ENCODE peak calls at places on chromosome 21, in five cellular contexts. Y is GM12892, D is ovary, T is A549, F is K562. K is an unnamed sample.
A peak's percentile ranks its signal among the peaks of the same experiment; 100 is the strongest.

GRCh38 chr21:28454978-28455600 is 537.6 kb downstream of the LTN1 start:
- DNase-seq in Y (no peak), D (no peak), T (no peak), F (no peak), K (no peak)

GRCh38 chr21:35025206-35026152 is 23.6 kb downstream of the RUNX1 start:
- DNase-seq in Y (no peak), D (no peak), T (no peak), F (no peak), K (no peak)

GRCh38 chr21:29351691-29352090 is 53.0 kb downstream of the BACH1 start:
- DNase-seq in Y (no peak), D (no peak), T (no peak), F (no peak), K (no peak)

GRCh38 chr21:24223625-24224024 is 1383.7 kb downstream of the MRPL39 start:
- DNase-seq in Y (no peak), D (no peak), T (no peak), F (no peak), K (no peak)

GRCh38 chr21:31426235-31426797 is 82.3 kb upstream of the TIAM1 start:
- DNase-seq in Y (no peak), D (no peak), T (no peak), F (no peak), K (no peak)

GRCh38 chr21:37082375-37082774 is 9.3 kb downstream of the TTC3 start:
- DNase-seq in Y (no peak), D (no peak), T (no peak), F (no peak), K (no peak)

GRCh38 chr21:14603202-14603601 is 57.1 kb upstream of the SAMSN1 start:
- DNase-seq in Y (no peak), D (no peak), T (no peak), F (no peak), K (peak; percentile 2)

GRCh38 chr21:35366348-35367085 is 317.4 kb upstream of the RUNX1 start:
- DNase-seq in Y (no peak), D (peak; percentile 46), T (no peak), F (no peak), K (no peak)

GRCh38 chr21:28538987-28539622 is 453.6 kb downstream of the LTN1 start:
- DNase-seq in Y (no peak), D (no peak), T (no peak), F (no peak), K (no peak)

GRCh38 chr21:34606051-34606450 is 8.9 kb downstream of the RCAN1 start:
- DNase-seq in Y (no peak), D (no peak), T (no peak), F (no peak), K (no peak)

GRCh38 chr21:16262109-16262508 is 532.3 kb downstream of the USP25 start:
- DNase-seq in Y (no peak), D (no peak), T (no peak), F (no peak), K (no peak)

GRCh38 chr21:32415451-32415850 is 2.9 kb downstream of the EVA1C start:
- DNase-seq in Y (no peak), D (no peak), T (no peak), F (no peak), K (no peak)

GRCh38 chr21:34996304-34997081 is 52.6 kb downstream of the RUNX1 start:
- DNase-seq in Y (no peak), D (no peak), T (no peak), F (peak; percentile 76), K (no peak)

GRCh38 chr21:35485364-35485763 is 436.3 kb upstream of the RUNX1 start:
- DNase-seq in Y (no peak), D (no peak), T (no peak), F (peak; percentile 75), K (no peak)

GRCh38 chr21:37478821-37479220 is 112.2 kb downstream of the DYRK1A start:
- DNase-seq in Y (no peak), D (no peak), T (no peak), F (no peak), K (no peak)

GRCh38 chr21:29145837-29146453 is 15.5 kb downstream of the MAP3K7CL start:
- DNase-seq in Y (no peak), D (no peak), T (no peak), F (no peak), K (no peak)

GRCh38 chr21:44557491-44558328 is 885 bp downstream of the KRTAP10-3 start:
- DNase-seq in Y (no peak), D (no peak), T (no peak), F (no peak), K (no peak)
- TF ChIP-seq POLR2A in Y (no peak), D (no peak), T (no peak), F (no peak), K (no peak)

GRCh38 chr21:41579692-41580091 is 71.7 kb upstream of the TMPRSS2 start:
- DNase-seq in Y (no peak), D (no peak), T (no peak), F (no peak), K (no peak)
- TF ChIP-seq POLR2A in Y (no peak), D (no peak), T (no peak), F (no peak), K (no peak)

GRCh38 chr21:43734131-43734634 is 15.3 kb downstream of the PDXK start:
- DNase-seq in Y (no peak), D (peak; percentile 17), T (no peak), F (no peak), K (no peak)
- TF ChIP-seq POLR2A in Y (no peak), D (no peak), T (no peak), F (no peak), K (no peak)

DNA sequence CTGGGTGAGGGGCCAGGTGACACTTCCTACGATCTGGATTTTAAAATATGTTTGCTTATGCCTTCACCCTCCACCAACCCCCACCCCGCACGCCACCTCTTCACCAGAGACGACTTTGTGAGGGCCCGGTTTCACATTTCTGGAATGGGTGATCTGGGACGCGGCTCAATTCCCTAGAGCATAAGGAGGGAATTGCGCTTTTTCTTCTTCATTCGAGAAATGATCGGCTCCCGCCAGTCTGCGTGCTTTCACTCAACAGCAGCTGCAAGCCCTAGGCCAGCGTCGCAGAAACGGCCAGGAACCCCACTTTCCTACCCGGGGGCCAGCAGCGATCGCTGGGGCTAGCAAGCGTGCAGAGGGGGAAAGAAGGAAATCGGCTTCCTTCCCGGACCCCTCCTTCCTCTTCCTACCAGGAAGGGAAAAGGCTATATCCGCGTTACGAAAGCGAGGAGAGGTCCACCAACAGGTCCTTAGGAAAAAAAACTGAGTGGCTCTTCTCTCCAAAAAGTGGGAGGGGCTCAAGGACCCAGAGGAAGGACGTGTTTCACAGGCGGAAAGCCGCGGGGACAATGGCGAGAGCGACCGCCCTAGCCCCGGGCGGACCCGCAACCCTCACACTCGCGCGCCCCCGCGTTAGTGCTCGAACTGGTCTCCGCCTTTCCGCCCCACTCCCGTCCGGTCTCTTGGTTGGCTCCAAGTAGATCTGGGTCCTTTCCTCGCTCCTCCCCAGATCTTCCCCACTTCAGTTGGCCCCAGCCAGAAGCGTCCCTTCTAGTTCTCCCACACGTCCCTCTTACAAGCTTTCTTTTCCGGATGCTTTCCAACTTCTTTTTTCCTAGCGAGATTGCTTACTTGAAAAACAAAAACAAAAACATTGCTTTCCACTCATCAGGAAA is 1.1 kb upstream of the ADAMTS1 start:
- DNase-seq in Y (no peak), D (peak; percentile 92), T (peak; percentile 31), F (no peak), K (peak; percentile 73)
- TF ChIP-seq POLR2A in Y (no peak), D (peak; percentile 89), T (no peak), F (no peak), K (peak; percentile 69)

GRCh38 chr21:45531393-45532215 is 10.6 kb downstream of the SLC19A1 start:
- DNase-seq in Y (no peak), D (peak; percentile 18), T (no peak), F (no peak), K (no peak)

GRCh38 chr21:45533731-45534571 is 8.3 kb downstream of the SLC19A1 start:
- DNase-seq in Y (no peak), D (no peak), T (no peak), F (no peak), K (no peak)

GRCh38 chr21:45534591-45535331 is 7.5 kb downstream of the SLC19A1 start:
- DNase-seq in Y (no peak), D (peak; percentile 32), T (no peak), F (no peak), K (no peak)

GRCh38 chr21:45535341-45536081 is 6.7 kb downstream of the SLC19A1 start:
- DNase-seq in Y (no peak), D (peak; percentile 14), T (no peak), F (no peak), K (no peak)

DNA sequence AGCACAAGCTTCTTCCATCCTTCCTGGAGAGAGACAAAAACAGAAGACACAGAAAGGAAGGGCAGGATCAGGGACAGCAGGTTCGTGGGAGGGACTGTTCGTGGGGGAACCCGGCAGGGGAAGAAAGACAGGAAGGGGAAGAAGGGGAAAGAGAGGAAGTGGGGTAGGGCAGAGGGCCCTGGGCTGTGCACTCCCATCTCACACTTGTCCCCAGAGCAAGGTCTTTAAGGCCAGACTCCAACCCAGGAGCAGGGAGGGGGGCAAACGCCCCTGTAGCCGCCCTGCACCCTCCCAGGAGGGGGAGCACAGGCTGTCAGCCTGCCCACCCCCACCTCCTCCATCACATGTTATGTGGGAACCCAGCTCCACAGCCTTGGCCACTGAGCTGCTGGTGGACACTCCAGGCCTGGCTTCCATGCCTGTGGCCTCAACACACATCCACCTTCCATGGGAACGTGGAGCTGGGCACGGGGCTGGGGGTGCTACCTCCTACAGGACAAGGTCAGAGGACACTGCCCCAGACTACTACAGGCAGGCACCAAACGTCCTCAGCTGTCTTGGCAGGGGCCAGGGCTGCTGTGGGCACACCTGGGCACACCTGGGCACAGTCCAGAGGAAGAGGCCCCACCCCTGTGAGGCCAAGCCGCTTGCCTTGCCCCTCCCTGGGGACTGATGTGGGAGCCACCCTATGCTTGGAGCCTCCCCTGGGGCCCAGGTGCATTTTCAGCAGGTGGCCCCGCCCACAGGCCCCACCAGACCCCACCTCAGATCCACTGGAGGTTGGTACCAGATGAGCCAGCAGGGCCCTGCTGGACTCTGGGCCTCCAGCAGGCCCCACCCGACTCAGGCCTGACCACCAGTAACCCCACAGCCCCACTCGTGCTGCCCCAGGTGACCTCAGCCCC is 9.2 kb downstream of the SLC19A1 start:
- DNase-seq in Y (no peak), D (peak; percentile 16), T (no peak), F (no peak), K (no peak)
- TF ChIP-seq POLR2A in Y (no peak), D (no peak), T (no peak), F (no peak), K (no peak)

GRCh38 chr21:18954415-18954972 is 550.9 kb upstream of the TMPRSS15 start:
- DNase-seq in Y (no peak), D (no peak), T (no peak), F (no peak), K (no peak)
- TF ChIP-seq POLR2A in Y (no peak), D (no peak), T (no peak), F (no peak), K (no peak)

DNA sequence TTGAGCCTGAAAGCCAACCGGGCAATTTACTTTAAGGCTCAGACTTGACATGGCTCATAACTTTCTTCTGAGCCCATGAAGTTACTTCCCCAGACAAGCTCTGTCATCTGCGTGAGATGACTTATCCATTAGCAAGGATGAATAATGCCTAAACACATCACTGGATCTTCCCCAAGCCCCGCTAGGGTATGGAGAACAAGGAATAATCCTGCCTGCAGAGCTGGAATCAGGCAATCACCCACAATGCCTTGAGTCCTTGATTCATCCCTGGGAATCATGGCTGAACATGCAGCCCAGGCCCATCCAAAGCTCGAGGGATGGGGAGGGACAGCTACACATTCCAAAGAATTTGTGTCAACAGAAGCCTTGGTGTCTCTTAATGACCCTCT is 131.7 kb downstream of the PSMG1 start:
- DNase-seq in Y (no peak), D (no peak), T (peak; percentile 5), F (no peak), K (no peak)
- TF ChIP-seq POLR2A in Y (no peak), D (no peak), T (no peak), F (no peak), K (no peak)

GRCh38 chr21:45073301-45074047 is 906 bp upstream of the ADARB1 start:
- DNase-seq in Y (no peak), D (peak; percentile 48), T (peak; percentile 39), F (peak; percentile 88), K (peak; percentile 55)
- TF ChIP-seq POLR2A in Y (no peak), D (no peak), T (no peak), F (peak; percentile 100), K (no peak)